ENCODE peak calls at places on chromosome 15, in ten cellular contexts. J, Z, F, E, B, O, H, S, V and R are unnamed samples.

GRCh38 chr15:49366496-49366895 is 56.5 kb upstream of the FGF7 start:
- DNase-seq in J (no peak), Z (no peak), F (no peak), E (no peak), B (no peak), O (no peak), H (no peak), S (no peak), V (no peak), R (no peak)

GRCh38 chr15:69679623-69680228 is 227.1 kb downstream of the RPLP1 start:
- DNase-seq in J (no peak), Z (peak), F (no peak), E (no peak), B (no peak), O (peak), H (no peak), S (peak), V (peak), R (no peak)

GRCh38 chr15:39269821-39270220 is 311.1 kb upstream of the THBS1 start:
- DNase-seq in J (no peak), Z (no peak), F (no peak), E (no peak), B (no peak), O (no peak), H (no peak), S (no peak), V (no peak), R (no peak)

GRCh38 chr15:50355980-50356379 is 982 bp upstream of the GABPB1 start:
- DNase-seq in J (no peak), Z (no peak), F (no peak), E (no peak), B (no peak), O (no peak), H (no peak), S (no peak), V (no peak), R (no peak)

GRCh38 chr15:77877869-77878577 is 199.5 kb downstream of the TBC1D2B start:
- DNase-seq in J (no peak), Z (no peak), F (no peak), E (no peak), B (no peak), O (no peak), H (no peak), S (no peak), V (no peak), R (no peak)

GRCh38 chr15:48336940-48337339 is 5.7 kb downstream of the DUT start:
- DNase-seq in J (peak), Z (no peak), F (no peak), E (no peak), B (no peak), O (peak), H (no peak), S (no peak), V (peak), R (no peak)

GRCh38 chr15:66832679-66833078 is 130.6 kb downstream of the SMAD6 start:
- DNase-seq in J (no peak), Z (no peak), F (no peak), E (no peak), B (no peak), O (no peak), H (no peak), S (no peak), V (no peak), R (no peak)

GRCh38 chr15:48800811-48801460 is 9.9 kb downstream of the CEP152 start:
- DNase-seq in J (no peak), Z (no peak), F (no peak), E (no peak), B (no peak), O (no peak), H (no peak), S (no peak), V (no peak), R (no peak)

GRCh38 chr15:54045397-54045796 is 67.2 kb downstream of the UNC13C start:
- DNase-seq in J (no peak), Z (no peak), F (no peak), E (no peak), B (no peak), O (no peak), H (no peak), S (no peak), V (no peak), R (no peak)

GRCh38 chr15:40010681-40011080 is 28.3 kb downstream of the SRP14 start:
- DNase-seq in J (no peak), Z (no peak), F (no peak), E (no peak), B (no peak), O (no peak), H (no peak), S (no peak), V (no peak), R (no peak)

GRCh38 chr15:95131071-95131683 is 899.8 kb downstream of the MCTP2 start:
- DNase-seq in J (peak), Z (no peak), F (no peak), E (no peak), B (no peak), O (no peak), H (no peak), S (no peak), V (no peak), R (no peak)

GRCh38 chr15:27091270-27091940 is 120.4 kb downstream of the GABRG3 start:
- DNase-seq in J (no peak), Z (no peak), F (no peak), E (no peak), B (no peak), O (no peak), H (no peak), S (no peak), V (no peak), R (no peak)

GRCh38 chr15:68387288-68388143 is 44.4 kb downstream of the ITGA11 start:
- DNase-seq in J (no peak), Z (no peak), F (peak), E (no peak), B (no peak), O (no peak), H (no peak), S (no peak), V (no peak), R (no peak)